ENCODE peak calls at places on chromosomes 16 and 17, in eight cellular contexts. K is tibial artery, F is GM23248, I is AG04450, R is transverse colon, M is IMR-90, C is ascending aorta, E is cardiac muscle cell. T is an unnamed sample.

GRCh38 chr17:78890111-78890897 is 12.7 kb downstream of the CEP295NL start:
- DNase-seq in K (peak), F (no peak), I (no peak), R (peak), M (no peak), C (peak), E (no peak), T (no peak)

GRCh38 chr16:15523092-15523541 is 88.7 kb downstream of the BMERB1 start:
- DNase-seq in K (no peak), F (no peak), I (no peak), R (peak), M (no peak), C (no peak), E (no peak), T (no peak)

GRCh38 chr17:18182190-18182977 is 1.2 kb upstream of the ALKBH5 start:
- DNase-seq in K (peak), F (peak), I (no peak), R (peak), M (no peak), C (no peak), E (peak), T (peak)

GRCh38 chr16:53504665-53505064 is 1.7 kb upstream of the AKTIP start:
- DNase-seq in K (no peak), F (peak), I (no peak), R (no peak), M (peak), C (no peak), E (peak), T (no peak)

GRCh38 chr17:60560860-60561257 is 34.8 kb upstream of the APPBP2 start:
- DNase-seq in K (no peak), F (no peak), I (no peak), R (no peak), M (no peak), C (no peak), E (no peak), T (no peak)

GRCh38 chr16:76963614-76964315 is 227.2 kb upstream of the MON1B start:
- DNase-seq in K (no peak), F (no peak), I (no peak), R (no peak), M (no peak), C (no peak), E (no peak), T (no peak)

GRCh38 chr17:17868637-17869522 is 32.1 kb upstream of the SREBF1 start:
- DNase-seq in K (no peak), F (no peak), I (no peak), R (no peak), M (peak), C (no peak), E (peak), T (no peak)

GRCh38 chr16:47928008-47928407 is 227.8 kb downstream of the ABCC12 start:
- DNase-seq in K (no peak), F (no peak), I (no peak), R (no peak), M (no peak), C (no peak), E (no peak), T (no peak)

GRCh38 chr17:50208611-50209061 is 7.2 kb upstream of the COL1A1 start:
- DNase-seq in K (no peak), F (peak), I (no peak), R (no peak), M (no peak), C (no peak), E (peak), T (no peak)

GRCh38 chr16:81040837-81041236 is 5.2 kb downstream of the ATMIN start:
- DNase-seq in K (no peak), F (no peak), I (no peak), R (no peak), M (no peak), C (no peak), E (no peak), T (no peak)

GRCh38 chr16:81036751-81037350 is 1.2 kb downstream of the ATMIN start:
- DNase-seq in K (no peak), F (peak), I (no peak), R (no peak), M (no peak), C (no peak), E (no peak), T (no peak)

GRCh38 chr16:81041696-81042095 is 6.1 kb downstream of the ATMIN start:
- DNase-seq in K (no peak), F (no peak), I (no peak), R (no peak), M (no peak), C (no peak), E (no peak), T (no peak)

GRCh38 chr16:81035398-81035974 is at the start of gene ATMIN:
- DNase-seq in K (peak), F (peak), I (peak), R (peak), M (peak), C (peak), E (peak), T (peak)

GRCh38 chr16:81035975-81036750 is 521 bp downstream of the ATMIN start:
- DNase-seq in K (peak), F (peak), I (no peak), R (peak), M (peak), C (no peak), E (peak), T (no peak)
- H3K27ac ChIP-seq in K (peak), F (peak), I (peak), R (peak), M (peak), C (peak), E (peak), T (no peak)

GRCh38 chr16:81505011-81505660 is 60.5 kb downstream of the CMIP start:
- DNase-seq in K (no peak), F (no peak), I (no peak), R (peak), M (no peak), C (peak), E (no peak), T (no peak)
- H3K27ac ChIP-seq in K (no peak), F (no peak), I (no peak), R (no peak), M (no peak), C (no peak), E (peak), T (no peak)

GRCh38 chr16:72834499-72834898 is 213.4 kb downstream of the ZFHX3 start:
- DNase-seq in K (no peak), F (no peak), I (no peak), R (no peak), M (no peak), C (no peak), E (no peak), T (no peak)
- H3K27ac ChIP-seq in K (no peak), F (no peak), I (no peak), R (no peak), M (no peak), C (peak), E (no peak), T (no peak)

DNA sequence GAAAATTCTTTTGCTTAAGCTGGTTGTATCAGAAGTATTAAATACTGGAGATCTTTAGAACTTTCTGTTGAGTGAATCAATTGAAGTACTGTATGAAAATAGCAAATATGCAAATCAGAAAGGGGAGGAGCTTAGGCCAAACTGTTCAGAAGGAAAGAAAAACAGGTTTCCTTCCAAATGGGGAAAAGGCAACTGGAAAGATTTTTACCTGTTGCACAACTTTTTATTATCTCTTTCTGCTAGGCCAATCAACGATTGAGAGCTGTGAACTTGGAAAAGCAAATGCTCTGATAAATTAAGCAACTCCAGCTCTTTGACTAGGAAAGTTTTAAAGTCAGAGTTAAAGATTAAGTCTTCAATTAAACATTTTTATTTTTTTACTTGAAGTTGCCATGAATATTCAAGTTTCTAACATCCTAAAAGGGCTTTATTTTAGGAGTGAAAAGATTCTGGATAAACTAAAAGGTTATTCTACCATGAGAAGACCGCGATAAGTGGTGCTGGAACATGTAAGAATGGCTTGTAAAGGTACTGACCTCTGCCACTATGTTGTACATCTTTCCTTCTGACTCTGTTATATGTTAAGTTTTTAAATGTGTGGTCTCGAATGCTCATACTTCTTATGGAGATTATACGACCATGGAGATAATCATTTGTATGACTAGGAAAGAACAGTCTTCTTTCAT is 16.5 kb downstream of the DCUN1D3 start:
- DNase-seq in K (no peak), F (no peak), I (no peak), R (no peak), M (no peak), C (no peak), E (peak), T (no peak)
- H3K27ac ChIP-seq in K (peak), F (peak), I (no peak), R (peak), M (no peak), C (peak), E (no peak), T (no peak)

GRCh38 chr16:80056334-80056733 is 455.8 kb upstream of the MAF start:
- DNase-seq in K (no peak), F (peak), I (no peak), R (no peak), M (peak), C (no peak), E (peak), T (no peak)

GRCh38 chr16:80060470-80060869 is 459.9 kb upstream of the MAF start:
- DNase-seq in K (no peak), F (no peak), I (no peak), R (no peak), M (no peak), C (no peak), E (no peak), T (no peak)

GRCh38 chr16:80054656-80055055 is 454.1 kb upstream of the MAF start:
- DNase-seq in K (no peak), F (no peak), I (no peak), R (no peak), M (no peak), C (no peak), E (no peak), T (no peak)

GRCh38 chr16:80055831-80056230 is 455.3 kb upstream of the MAF start:
- DNase-seq in K (no peak), F (peak), I (no peak), R (no peak), M (no peak), C (no peak), E (no peak), T (no peak)

DNA sequence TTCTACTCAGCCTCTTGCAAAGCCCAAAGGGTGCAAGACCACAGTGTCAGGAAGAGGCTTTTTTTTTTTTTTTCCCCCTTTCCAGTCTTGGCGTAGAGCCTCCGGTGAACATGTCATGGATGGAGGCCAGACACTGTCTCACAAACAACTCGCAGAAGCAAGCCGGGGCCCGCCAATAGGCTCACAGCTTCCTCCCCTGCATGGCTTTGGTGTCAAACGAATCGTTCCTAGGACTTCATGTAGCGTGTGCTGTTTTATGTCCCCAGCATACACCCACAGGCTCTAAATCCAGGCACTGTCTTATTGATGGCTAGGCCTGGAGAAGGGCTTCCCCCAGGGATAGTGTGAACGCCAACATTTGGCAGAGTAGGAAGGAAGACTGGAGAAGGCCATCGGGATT is 457.7 kb upstream of the MAF start:
- DNase-seq in K (peak), F (no peak), I (no peak), R (peak), M (no peak), C (no peak), E (peak), T (no peak)
- H3K27ac ChIP-seq in K (no peak), F (no peak), I (no peak), R (peak), M (no peak), C (no peak), E (no peak), T (no peak)

DNA sequence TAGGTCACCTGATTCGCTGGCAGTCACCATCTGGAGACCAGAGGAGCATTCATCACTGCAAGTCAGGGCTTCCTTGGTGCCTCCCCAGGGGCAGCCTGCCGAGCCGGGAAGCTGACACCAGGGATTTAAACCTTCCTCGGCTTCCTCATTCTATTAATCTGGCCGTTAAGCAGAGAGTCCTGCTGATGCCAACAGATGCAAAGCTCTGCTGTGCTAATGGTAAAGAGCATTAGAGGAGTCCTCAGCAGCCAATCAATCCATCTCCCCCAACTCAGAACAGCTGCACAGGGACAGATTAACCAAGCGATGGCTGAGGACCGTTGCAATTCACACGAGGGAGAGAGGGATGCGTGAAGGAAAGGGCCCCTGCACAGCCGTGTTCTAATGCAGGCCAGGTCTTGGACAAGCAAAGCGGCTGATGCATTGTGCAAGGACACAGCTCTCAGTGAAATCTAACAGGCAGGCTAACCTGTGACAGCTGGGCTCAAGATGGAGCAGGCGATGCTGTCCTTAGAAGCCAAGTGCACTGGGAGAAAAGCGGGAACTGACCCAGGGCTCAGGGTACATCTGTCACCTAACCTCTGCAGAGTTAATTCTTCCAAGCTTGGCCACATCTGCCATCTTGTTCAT is 116.5 kb downstream of the XYLT1 start:
- DNase-seq in K (no peak), F (no peak), I (no peak), R (no peak), M (no peak), C (no peak), E (no peak), T (no peak)
- H3K27ac ChIP-seq in K (no peak), F (no peak), I (no peak), R (no peak), M (no peak), C (no peak), E (no peak), T (no peak)

GRCh38 chr17:38430316-38430715 is 2.1 kb downstream of the ARHGAP23 start:
- DNase-seq in K (no peak), F (peak), I (no peak), R (no peak), M (peak), C (no peak), E (peak), T (no peak)
- H3K27ac ChIP-seq in K (peak), F (peak), I (peak), R (peak), M (peak), C (peak), E (no peak), T (peak)

DNA sequence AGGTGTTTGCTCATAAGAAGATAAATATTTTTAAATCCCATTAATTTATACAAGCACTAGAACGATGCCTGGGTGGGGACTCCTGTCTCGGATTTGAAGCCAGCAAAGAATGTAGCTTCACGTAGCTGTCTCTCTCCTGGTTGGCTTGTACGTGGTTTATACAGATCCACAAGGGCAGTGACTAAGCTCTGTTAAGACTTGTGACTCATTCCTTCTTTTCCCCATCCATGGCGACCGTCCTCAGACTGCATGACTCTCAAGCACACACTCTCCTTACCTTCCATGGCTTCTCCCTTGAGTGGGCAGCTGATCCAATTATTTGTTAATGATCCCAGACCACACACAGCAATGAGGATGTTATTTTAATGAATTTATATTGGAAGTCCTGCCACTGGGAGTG is 679.7 kb upstream of the SOX9 start:
- DNase-seq in K (no peak), F (peak), I (peak), R (no peak), M (peak), C (no peak), E (peak), T (no peak)
- H3K27ac ChIP-seq in K (no peak), F (peak), I (peak), R (no peak), M (peak), C (no peak), E (no peak), T (no peak)

GRCh38 chr17:52212851-52213250 is 54.3 kb upstream of the CA10 start:
- DNase-seq in K (no peak), F (no peak), I (no peak), R (no peak), M (no peak), C (no peak), E (no peak), T (no peak)

GRCh38 chr17:52209507-52209906 is 51.0 kb upstream of the CA10 start:
- DNase-seq in K (no peak), F (no peak), I (no peak), R (no peak), M (no peak), C (no peak), E (no peak), T (no peak)

GRCh38 chr17:52207786-52208185 is 49.3 kb upstream of the CA10 start:
- DNase-seq in K (no peak), F (no peak), I (no peak), R (no peak), M (no peak), C (no peak), E (no peak), T (no peak)

DNA sequence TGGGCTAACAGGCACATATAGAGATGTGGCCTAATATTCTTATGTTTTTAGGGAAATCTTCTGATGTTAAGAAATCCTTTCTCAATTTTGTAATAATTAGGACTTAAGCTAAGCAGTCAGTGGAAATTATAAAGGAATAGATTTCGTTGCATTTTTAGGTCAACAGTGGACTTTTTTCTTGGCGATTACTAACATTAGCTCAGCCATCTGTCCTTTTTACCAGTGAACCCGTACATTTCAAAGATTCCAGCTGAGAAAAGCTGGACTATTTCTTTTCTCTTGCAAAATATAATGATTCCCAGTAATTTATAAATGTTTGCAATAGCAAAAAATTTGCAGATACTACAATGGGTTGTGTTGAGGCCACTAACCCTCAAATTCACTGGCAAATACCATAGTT is 54.9 kb upstream of the CA10 start:
- DNase-seq in K (no peak), F (no peak), I (no peak), R (no peak), M (no peak), C (no peak), E (no peak), T (no peak)
- H3K27ac ChIP-seq in K (no peak), F (no peak), I (no peak), R (no peak), M (no peak), C (no peak), E (no peak), T (no peak)